ENCODE peak calls at places on chromosome 5, in four cellular contexts. One of them, this sample, is unnamed.

GRCh38 chr5:174535691-174536090 is 188.7 kb upstream of the MSX2 start:
- DNase-seq in right atrium auricular region: no peak
- DNase-seq in choroid plexus epithelial cell: peak; percentile 58
- DNase-seq in bronchial epithelial cell: peak; percentile 46
- DNase-seq in this sample: peak; percentile 53

GRCh38 chr5:143168171-143168681 is 235.3 kb downstream of the NR3C1 start:
- DNase-seq in right atrium auricular region: no peak
- DNase-seq in choroid plexus epithelial cell: no peak
- DNase-seq in bronchial epithelial cell: no peak
- DNase-seq in this sample: no peak

GRCh38 chr5:159403906-159404641 is 73.8 kb upstream of the IL12B start:
- DNase-seq in right atrium auricular region: no peak
- DNase-seq in choroid plexus epithelial cell: no peak
- DNase-seq in bronchial epithelial cell: no peak
- DNase-seq in this sample: no peak

GRCh38 chr5:74095871-74096270 is 469.9 kb downstream of the ARHGEF28 start:
- DNase-seq in right atrium auricular region: no peak
- DNase-seq in choroid plexus epithelial cell: peak; percentile 72
- DNase-seq in bronchial epithelial cell: peak; percentile 53
- DNase-seq in this sample: peak; percentile 46

GRCh38 chr5:133993152-133993548 is 11.6 kb downstream of the VDAC1 start:
- DNase-seq in right atrium auricular region: no peak
- DNase-seq in choroid plexus epithelial cell: peak; percentile 65
- DNase-seq in bronchial epithelial cell: peak; percentile 51
- DNase-seq in this sample: no peak

GRCh38 chr5:179530069-179530998 is 20.0 kb upstream of the RUFY1 start:
- DNase-seq in right atrium auricular region: peak; percentile 63
- DNase-seq in choroid plexus epithelial cell: peak; percentile 38
- DNase-seq in bronchial epithelial cell: no peak
- DNase-seq in this sample: peak; percentile 24

GRCh38 chr5:135153259-135153658 is 119.2 kb upstream of the PITX1 start:
- DNase-seq in right atrium auricular region: no peak
- DNase-seq in choroid plexus epithelial cell: no peak
- DNase-seq in bronchial epithelial cell: no peak
- DNase-seq in this sample: no peak

GRCh38 chr5:169590602-169591001 is 7.0 kb downstream of the SPDL1 start:
- DNase-seq in right atrium auricular region: no peak
- DNase-seq in choroid plexus epithelial cell: no peak
- DNase-seq in bronchial epithelial cell: peak; percentile 88
- DNase-seq in this sample: no peak

GRCh38 chr5:39783756-39784421 is 359.1 kb upstream of the DAB2 start:
- DNase-seq in right atrium auricular region: no peak
- DNase-seq in choroid plexus epithelial cell: no peak
- DNase-seq in bronchial epithelial cell: no peak
- DNase-seq in this sample: peak; percentile 16

GRCh38 chr5:103367722-103368121 is 109.2 kb downstream of the MACIR start:
- DNase-seq in right atrium auricular region: no peak
- DNase-seq in choroid plexus epithelial cell: no peak
- DNase-seq in bronchial epithelial cell: no peak
- DNase-seq in this sample: no peak

GRCh38 chr5:127031147-127031862 is 947 bp upstream of the MARCHF3 start:
- DNase-seq in right atrium auricular region: no peak
- DNase-seq in choroid plexus epithelial cell: no peak
- DNase-seq in bronchial epithelial cell: no peak
- DNase-seq in this sample: no peak

GRCh38 chr5:179427032-179427675 is 81.9 kb upstream of the ADAMTS2 start:
- DNase-seq in right atrium auricular region: no peak
- DNase-seq in choroid plexus epithelial cell: no peak
- DNase-seq in bronchial epithelial cell: no peak
- DNase-seq in this sample: no peak

GRCh38 chr5:119395080-119395836 is 39.4 kb downstream of the TNFAIP8 start:
- DNase-seq in right atrium auricular region: no peak
- DNase-seq in choroid plexus epithelial cell: peak; percentile 30
- DNase-seq in bronchial epithelial cell: no peak
- DNase-seq in this sample: no peak

GRCh38 chr5:101306391-101307137 is 403.5 kb upstream of the ST8SIA4 start:
- DNase-seq in right atrium auricular region: no peak
- DNase-seq in choroid plexus epithelial cell: no peak
- DNase-seq in bronchial epithelial cell: peak; percentile 50
- DNase-seq in this sample: peak; percentile 45

GRCh38 chr5:8209500-8209899 is 340.6 kb downstream of the MTRR start:
- DNase-seq in right atrium auricular region: no peak
- DNase-seq in choroid plexus epithelial cell: no peak
- DNase-seq in bronchial epithelial cell: no peak
- DNase-seq in this sample: no peak

GRCh38 chr5:12016149-12016740 is 112.0 kb upstream of the CTNND2 start:
- DNase-seq in right atrium auricular region: no peak
- DNase-seq in choroid plexus epithelial cell: peak; percentile 2
- DNase-seq in bronchial epithelial cell: no peak
- DNase-seq in this sample: peak; percentile 37

This sample was measured in mesenchymal stem cell.